ENCODE peak calls at places on chromosome 2, in five cellular contexts. U, Q, F, Z and X are unnamed samples.

GRCh38 chr2:3493610-3493997 is 25.7 kb downstream of the ADI1 start:
- DNase-seq in F (no peak), Q (peak; percentile 20), U (peak; percentile 79), Z (peak; percentile 89), X (peak; percentile 61)

GRCh38 chr2:3126171-3126685 is 251.4 kb downstream of the EIPR1 start:
- DNase-seq in Z (no peak), U (no peak), Q (no peak), F (no peak), X (no peak)

GRCh38 chr2:46876741-46877384 is 38.7 kb downstream of the MCFD2 start:
- DNase-seq in Z (peak; percentile 85), U (peak; percentile 87), F (no peak), Q (peak; percentile 91), X (peak; percentile 88)

GRCh38 chr2:20391951-20392699 is 41.5 kb upstream of the PUM2 start:
- DNase-seq in U (peak; percentile 38), F (no peak), Q (peak; percentile 44), Z (no peak), X (no peak)

GRCh38 chr2:217370391-217370790 is 510.5 kb upstream of the TNP1 start:
- DNase-seq in U (peak; percentile 81), F (peak; percentile 33), Q (peak; percentile 23), Z (peak; percentile 28), X (peak; percentile 44)

GRCh38 chr2:46036929-46037328 is 260.3 kb upstream of the EPAS1 start:
- DNase-seq in Z (peak; percentile 81), Q (no peak), F (no peak), U (peak; percentile 48), X (peak; percentile 92)

GRCh38 chr2:149399934-149400615 is 69.7 kb downstream of the LYPD6 start:
- DNase-seq in U (no peak), F (no peak), Q (no peak), Z (no peak), X (no peak)

GRCh38 chr2:45458909-45459563 is 152.0 kb downstream of the SRBD1 start:
- DNase-seq in Z (peak; percentile 75), F (no peak), Q (peak; percentile 76), U (peak; percentile 59), X (peak; percentile 54)

GRCh38 chr2:144183744-144184143 is 336.2 kb downstream of the ZEB2 start:
- DNase-seq in Z (no peak), F (no peak), U (peak; percentile 95), Q (no peak), X (no peak)

GRCh38 chr2:173044686-173045085 is 31.0 kb upstream of the MAP3K20 start:
- DNase-seq in Q (no peak), F (no peak), Z (no peak), U (no peak), X (no peak)

GRCh38 chr2:229728360-229728759 is 14.0 kb upstream of the DNER start:
- DNase-seq in U (peak; percentile 32), F (no peak), Q (no peak), Z (no peak), X (no peak)

GRCh38 chr2:153875801-153876466 is 4.2 kb downstream of the GALNT13 start:
- DNase-seq in F (no peak), U (no peak), Q (no peak), Z (no peak), X (no peak)

GRCh38 chr2:190418717-190419116 is 10.6 kb downstream of the MFSD6 start:
- DNase-seq in U (no peak), F (no peak), Z (no peak), Q (no peak), X (no peak)

GRCh38 chr2:120599656-120600055 is 136.0 kb upstream of the GLI2 start:
- DNase-seq in F (no peak), Z (no peak), U (no peak), Q (no peak), X (no peak)

GRCh38 chr2:201532686-201533304 is 81.3 kb downstream of the STRADB start:
- DNase-seq in U (peak; percentile 97), Z (peak; percentile 67), F (no peak), Q (no peak), X (peak; percentile 87)

GRCh38 chr2:129857200-129857599 is 122.3 kb upstream of the RAB6C start:
- DNase-seq in U (no peak), Q (no peak), F (no peak), Z (no peak), X (no peak)

GRCh38 chr2:240238786-240239185 is 98.3 kb upstream of the OTOS start:
- DNase-seq in Q (no peak), F (no peak), U (no peak), Z (no peak), X (no peak)

GRCh38 chr2:229287836-229288235 is 16.7 kb upstream of the PID1 start:
- DNase-seq in U (no peak), F (no peak), Z (no peak), Q (no peak), X (no peak)

GRCh38 chr2:152730591-152731333 is 12.3 kb downstream of the ARL6IP6 start:
- DNase-seq in Q (no peak), Z (peak; percentile 56), F (no peak), U (peak; percentile 30), X (no peak)

GRCh38 chr2:5740853-5741252 is 48.7 kb downstream of the SOX11 start:
- DNase-seq in Q (no peak), U (no peak), F (no peak), Z (no peak), X (peak; percentile 35)

GRCh38 chr2:9473308-9473984 is 905 bp upstream of the IAH1 start:
- DNase-seq in Q (peak; percentile 52), F (no peak), Z (no peak), U (no peak), X (no peak)

GRCh38 chr2:9477914-9478313 is 3.6 kb downstream of the IAH1 start:
- DNase-seq in Q (no peak), Z (no peak), U (no peak), F (no peak), X (no peak)

GRCh38 chr2:9474361-9475117 is at the start of gene IAH1:
- DNase-seq in Q (peak; percentile 65), F (peak; percentile 72), Z (peak; percentile 54), U (peak; percentile 25), X (peak; percentile 31)

GRCh38 chr2:9471212-9471611 is 3.1 kb upstream of the IAH1 start:
- DNase-seq in U (no peak), Z (no peak), F (no peak), Q (no peak), X (no peak)

DNA sequence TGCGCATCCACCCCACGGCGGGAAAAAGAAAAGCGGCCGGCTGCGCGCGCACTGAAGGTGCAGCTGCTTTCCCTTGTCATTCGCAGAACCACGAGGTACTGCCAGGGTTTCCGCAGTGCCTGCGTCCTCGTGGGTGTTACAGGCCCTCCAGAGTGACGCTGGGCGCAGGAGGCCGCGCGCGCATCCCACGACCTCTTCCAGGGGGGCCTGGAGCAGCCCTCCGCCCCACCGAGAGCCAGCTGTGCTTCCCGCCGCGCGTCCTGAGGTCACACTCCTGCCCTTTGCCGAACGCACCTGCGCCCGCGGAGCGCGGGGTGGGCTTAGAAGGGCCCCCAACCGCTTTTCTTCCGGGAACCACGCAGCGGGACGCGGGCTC is 378 bp upstream of the IAH1 start:
- DNase-seq in U (peak; percentile 37), Q (no peak), Z (peak; percentile 52), F (peak; percentile 58), X (peak; percentile 27)
- H3K4me3 ChIP-seq in U (peak overlapping the region; percentile 79), Q (peak overlapping the region; percentile 77), Z (peak overlapping the region; percentile 67), F (peak overlapping the region; percentile 86), X (peak overlapping the region; percentile 65)

GRCh38 chr2:38508311-38509039 is 94.3 kb downstream of the HNRNPLL start:
- DNase-seq in F (peak; percentile 89), Q (peak; percentile 83), U (peak; percentile 91), Z (peak; percentile 93), X (peak; percentile 74)
- TF ChIP-seq CTCF in F (peak; percentile 15), Q (peak; percentile 57), U (peak; percentile 28), Z (peak; percentile 32), X (peak; percentile 41)

GRCh38 chr2:155842103-155842502 is 490.4 kb downstream of the NR4A2 start:
- DNase-seq in Z (peak; percentile 0), Q (no peak), F (no peak), U (no peak), X (peak; percentile 29)
- H3K4me3 ChIP-seq in Z (no peak overlapping the region), Q (no peak overlapping the region), F (no peak overlapping the region), U (no peak overlapping the region), X (no peak overlapping the region)

GRCh38 chr2:179751184-179751809 is 110.1 kb downstream of the ZNF385B start:
- DNase-seq in U (peak; percentile 58), F (no peak), Q (peak; percentile 27), Z (peak; percentile 54), X (peak; percentile 45)
- TF ChIP-seq CTCF in U (peak; percentile 66), F (peak; percentile 72), Q (peak; percentile 84), Z (peak; percentile 56), X (peak; percentile 54)

GRCh38 chr2:26916128-26916692 is 54.2 kb upstream of the MAPRE3 start:
- DNase-seq in U (no peak), F (no peak), Q (no peak), Z (no peak), X (no peak)

GRCh38 chr2:26915316-26915715 is 55.1 kb upstream of the MAPRE3 start:
- DNase-seq in U (no peak), Z (no peak), F (no peak), Q (no peak), X (no peak)

GRCh38 chr2:26914963-26915310 is 55.5 kb upstream of the MAPRE3 start:
- DNase-seq in U (no peak), Q (no peak), Z (no peak), F (no peak), X (no peak)

GRCh38 chr2:26913599-26914285 is 56.7 kb upstream of the MAPRE3 start:
- DNase-seq in Z (peak; percentile 22), Q (no peak), F (no peak), U (peak; percentile 5), X (no peak)

GRCh38 chr2:26914286-26914962 is 56.0 kb upstream of the MAPRE3 start:
- DNase-seq in Z (no peak), Q (no peak), F (no peak), U (no peak), X (no peak)
- H3K4me3 ChIP-seq in Z (no peak overlapping the region), Q (no peak overlapping the region), F (no peak overlapping the region), U (no peak overlapping the region), X (no peak overlapping the region)

DNA sequence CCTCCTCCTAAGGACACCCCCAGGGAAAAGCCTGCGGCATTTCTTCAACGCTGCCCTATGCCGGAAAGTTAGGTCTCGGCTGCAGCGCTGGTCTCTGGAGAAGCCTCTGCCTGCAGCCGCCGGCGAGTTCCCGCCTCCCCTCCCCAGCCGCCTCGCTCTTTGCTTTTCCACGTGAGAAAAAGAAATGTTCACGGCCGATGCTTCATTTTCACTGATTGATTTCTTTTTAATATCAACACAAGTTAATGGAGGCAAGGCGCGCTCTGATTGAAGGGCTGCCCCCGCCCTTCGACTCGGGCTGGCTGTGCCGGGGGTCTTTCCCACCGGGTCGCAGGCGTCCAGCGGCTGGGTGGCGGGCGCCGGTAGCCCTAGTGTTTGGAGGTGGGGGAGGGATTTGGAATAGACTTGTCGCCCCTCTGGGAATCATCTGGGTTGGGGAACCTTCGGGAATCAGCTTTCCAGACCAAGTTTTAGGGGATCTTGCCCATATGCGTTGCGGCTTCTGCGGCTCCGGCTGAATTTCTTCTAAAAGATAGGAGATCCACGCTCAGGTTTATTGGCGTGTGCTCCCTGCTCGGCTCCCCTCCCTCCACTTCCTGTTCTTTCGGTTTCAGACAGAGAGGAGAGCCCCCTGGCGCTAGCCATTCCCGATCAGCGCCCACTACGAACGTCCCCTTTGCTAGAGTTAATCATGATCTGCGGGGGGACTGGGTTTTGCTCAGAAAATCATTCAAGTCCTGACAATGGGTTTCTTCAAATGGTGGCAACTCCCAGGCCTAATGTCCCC is 4.1 kb downstream of the NRP2 start:
- DNase-seq in U (no peak), Z (peak; percentile 54), Q (no peak), F (no peak), X (no peak)
- TF ChIP-seq CTCF in U (no peak), Z (peak; percentile 31), Q (no peak), F (no peak), X (peak; percentile 30)

GRCh38 chr2:237485844-237486243 is 1.2 kb upstream of the MLPH start:
- DNase-seq in Z (no peak), U (peak; percentile 26), F (no peak), Q (peak; percentile 61), X (no peak)
- H3K4me3 ChIP-seq in Z (no peak overlapping the region), U (peak overlapping the region; percentile 75), F (peak overlapping the region; percentile 72), Q (peak overlapping the region; percentile 86), X (peak overlapping the region; percentile 83)